ENCODE peak calls at places on chromosomes 16 and 17, in six cellular contexts. One of them, this sample, is unnamed.

GRCh38 chr17:49968380-49969133 is 433 bp upstream of the DLX4 start:
- DNase-seq in esophagus squamous epithelium: no peak
- DNase-seq in fibroblast of mammary gland: peak
- DNase-seq in stimulated activated CD4-positive, alpha-beta T cell treated with anti-CD3 and anti-CD28 coated beads, Interleukin-1b, Interleukin-23, amount 100 ng/mL, for 1 hour: peak
- DNase-seq in AG10803: peak
- DNase-seq in CD4-positive, alpha-beta T cell: peak
- DNase-seq in this sample: no peak

GRCh38 chr16:66254751-66255150 is 111.7 kb upstream of the CDH5 start:
- DNase-seq in esophagus squamous epithelium: no peak
- DNase-seq in fibroblast of mammary gland: peak
- DNase-seq in stimulated activated CD4-positive, alpha-beta T cell treated with anti-CD3 and anti-CD28 coated beads, Interleukin-1b, Interleukin-23, amount 100 ng/mL, for 1 hour: no peak
- DNase-seq in AG10803: peak
- DNase-seq in CD4-positive, alpha-beta T cell: no peak
- DNase-seq in this sample: no peak

GRCh38 chr17:74750327-74751069 is 2.1 kb downstream of the NHERF1 start:
- DNase-seq in esophagus squamous epithelium: no peak
- DNase-seq in fibroblast of mammary gland: no peak
- DNase-seq in stimulated activated CD4-positive, alpha-beta T cell treated with anti-CD3 and anti-CD28 coated beads, Interleukin-1b, Interleukin-23, amount 100 ng/mL, for 1 hour: no peak
- DNase-seq in AG10803: no peak
- DNase-seq in CD4-positive, alpha-beta T cell: no peak
- DNase-seq in this sample: no peak

GRCh38 chr16:28496844-28497243 is 2.4 kb downstream of the APOBR start:
- DNase-seq in esophagus squamous epithelium: no peak
- DNase-seq in fibroblast of mammary gland: no peak
- DNase-seq in stimulated activated CD4-positive, alpha-beta T cell treated with anti-CD3 and anti-CD28 coated beads, Interleukin-1b, Interleukin-23, amount 100 ng/mL, for 1 hour: no peak
- DNase-seq in AG10803: no peak
- DNase-seq in CD4-positive, alpha-beta T cell: no peak
- DNase-seq in this sample: no peak

GRCh38 chr16:30395155-30395991 is at the start of gene ZNF48:
- DNase-seq in esophagus squamous epithelium: no peak
- DNase-seq in fibroblast of mammary gland: peak
- DNase-seq in stimulated activated CD4-positive, alpha-beta T cell treated with anti-CD3 and anti-CD28 coated beads, Interleukin-1b, Interleukin-23, amount 100 ng/mL, for 1 hour: peak
- DNase-seq in AG10803: peak
- DNase-seq in CD4-positive, alpha-beta T cell: peak
- DNase-seq in this sample: no peak

GRCh38 chr17:80742581-80743180 is 198.0 kb downstream of the RPTOR start:
- DNase-seq in esophagus squamous epithelium: no peak
- DNase-seq in fibroblast of mammary gland: no peak
- DNase-seq in stimulated activated CD4-positive, alpha-beta T cell treated with anti-CD3 and anti-CD28 coated beads, Interleukin-1b, Interleukin-23, amount 100 ng/mL, for 1 hour: no peak
- DNase-seq in AG10803: no peak
- DNase-seq in CD4-positive, alpha-beta T cell: no peak
- DNase-seq in this sample: no peak

GRCh38 chr16:68378436-68379415 is 67.9 kb downstream of the PRMT7 start:
- DNase-seq in esophagus squamous epithelium: no peak
- DNase-seq in fibroblast of mammary gland: no peak
- DNase-seq in stimulated activated CD4-positive, alpha-beta T cell treated with anti-CD3 and anti-CD28 coated beads, Interleukin-1b, Interleukin-23, amount 100 ng/mL, for 1 hour: no peak
- DNase-seq in AG10803: no peak
- DNase-seq in CD4-positive, alpha-beta T cell: no peak
- DNase-seq in this sample: no peak

GRCh38 chr16:668519-669171 is 713 bp downstream of the RHOT2 start:
- DNase-seq in esophagus squamous epithelium: no peak
- DNase-seq in fibroblast of mammary gland: no peak
- DNase-seq in stimulated activated CD4-positive, alpha-beta T cell treated with anti-CD3 and anti-CD28 coated beads, Interleukin-1b, Interleukin-23, amount 100 ng/mL, for 1 hour: no peak
- DNase-seq in AG10803: no peak
- DNase-seq in CD4-positive, alpha-beta T cell: no peak
- DNase-seq in this sample: no peak

GRCh38 chr17:77999413-78000173 is 41.1 kb downstream of the TNRC6C start:
- DNase-seq in esophagus squamous epithelium: no peak
- DNase-seq in fibroblast of mammary gland: peak
- DNase-seq in stimulated activated CD4-positive, alpha-beta T cell treated with anti-CD3 and anti-CD28 coated beads, Interleukin-1b, Interleukin-23, amount 100 ng/mL, for 1 hour: no peak
- DNase-seq in AG10803: peak
- DNase-seq in CD4-positive, alpha-beta T cell: no peak
- DNase-seq in this sample: no peak

GRCh38 chr17:11304568-11304967 is 63.6 kb downstream of the SHISA6 start:
- DNase-seq in esophagus squamous epithelium: no peak
- DNase-seq in fibroblast of mammary gland: no peak
- DNase-seq in stimulated activated CD4-positive, alpha-beta T cell treated with anti-CD3 and anti-CD28 coated beads, Interleukin-1b, Interleukin-23, amount 100 ng/mL, for 1 hour: no peak
- DNase-seq in AG10803: no peak
- DNase-seq in CD4-positive, alpha-beta T cell: no peak
- DNase-seq in this sample: no peak

GRCh38 chr17:7479389-7480192 is at the start of gene ZBTB4:
- DNase-seq in esophagus squamous epithelium: no peak
- DNase-seq in fibroblast of mammary gland: peak
- DNase-seq in stimulated activated CD4-positive, alpha-beta T cell treated with anti-CD3 and anti-CD28 coated beads, Interleukin-1b, Interleukin-23, amount 100 ng/mL, for 1 hour: peak
- DNase-seq in AG10803: peak
- DNase-seq in CD4-positive, alpha-beta T cell: peak
- DNase-seq in this sample: peak

GRCh38 chr17:39069114-39069756 is 82.2 kb downstream of the PLXDC1 start:
- DNase-seq in esophagus squamous epithelium: no peak
- DNase-seq in fibroblast of mammary gland: peak
- DNase-seq in stimulated activated CD4-positive, alpha-beta T cell treated with anti-CD3 and anti-CD28 coated beads, Interleukin-1b, Interleukin-23, amount 100 ng/mL, for 1 hour: no peak
- DNase-seq in AG10803: peak
- DNase-seq in CD4-positive, alpha-beta T cell: no peak
- DNase-seq in this sample: peak

GRCh38 chr17:57971572-57971971 is 16.4 kb upstream of the CUEDC1 start:
- DNase-seq in esophagus squamous epithelium: no peak
- DNase-seq in fibroblast of mammary gland: no peak
- DNase-seq in stimulated activated CD4-positive, alpha-beta T cell treated with anti-CD3 and anti-CD28 coated beads, Interleukin-1b, Interleukin-23, amount 100 ng/mL, for 1 hour: no peak
- DNase-seq in AG10803: no peak
- DNase-seq in CD4-positive, alpha-beta T cell: no peak
- DNase-seq in this sample: no peak

GRCh38 chr16:27826081-27826892 is 237.2 kb downstream of the GSG1L start:
- DNase-seq in esophagus squamous epithelium: no peak
- DNase-seq in fibroblast of mammary gland: no peak
- DNase-seq in stimulated activated CD4-positive, alpha-beta T cell treated with anti-CD3 and anti-CD28 coated beads, Interleukin-1b, Interleukin-23, amount 100 ng/mL, for 1 hour: no peak
- DNase-seq in AG10803: no peak
- DNase-seq in CD4-positive, alpha-beta T cell: no peak
- DNase-seq in this sample: no peak

GRCh38 chr17:77526259-77526711 is 385.5 kb downstream of the SEC14L1 start:
- DNase-seq in esophagus squamous epithelium: no peak
- DNase-seq in fibroblast of mammary gland: no peak
- DNase-seq in stimulated activated CD4-positive, alpha-beta T cell treated with anti-CD3 and anti-CD28 coated beads, Interleukin-1b, Interleukin-23, amount 100 ng/mL, for 1 hour: no peak
- DNase-seq in AG10803: no peak
- DNase-seq in CD4-positive, alpha-beta T cell: no peak
- DNase-seq in this sample: no peak

GRCh38 chr16:78706637-78707036 is 607.2 kb downstream of the WWOX start:
- DNase-seq in esophagus squamous epithelium: no peak
- DNase-seq in fibroblast of mammary gland: no peak
- DNase-seq in stimulated activated CD4-positive, alpha-beta T cell treated with anti-CD3 and anti-CD28 coated beads, Interleukin-1b, Interleukin-23, amount 100 ng/mL, for 1 hour: no peak
- DNase-seq in AG10803: no peak
- DNase-seq in CD4-positive, alpha-beta T cell: no peak
- DNase-seq in this sample: no peak

GRCh38 chr16:3119286-3119685 is 6.9 kb downstream of the ZNF205 start:
- DNase-seq in esophagus squamous epithelium: no peak
- DNase-seq in fibroblast of mammary gland: no peak
- DNase-seq in stimulated activated CD4-positive, alpha-beta T cell treated with anti-CD3 and anti-CD28 coated beads, Interleukin-1b, Interleukin-23, amount 100 ng/mL, for 1 hour: no peak
- DNase-seq in AG10803: no peak
- DNase-seq in CD4-positive, alpha-beta T cell: no peak
- DNase-seq in this sample: no peak

GRCh38 chr17:38583176-38583575 is 22.6 kb downstream of the SRCIN1 start:
- DNase-seq in esophagus squamous epithelium: no peak
- DNase-seq in fibroblast of mammary gland: no peak
- DNase-seq in stimulated activated CD4-positive, alpha-beta T cell treated with anti-CD3 and anti-CD28 coated beads, Interleukin-1b, Interleukin-23, amount 100 ng/mL, for 1 hour: no peak
- DNase-seq in AG10803: no peak
- DNase-seq in CD4-positive, alpha-beta T cell: no peak
- DNase-seq in this sample: no peak

GRCh38 chr17:62188713-62189112 is 123.6 kb upstream of the MED13 start:
- DNase-seq in esophagus squamous epithelium: no peak
- DNase-seq in fibroblast of mammary gland: no peak
- DNase-seq in stimulated activated CD4-positive, alpha-beta T cell treated with anti-CD3 and anti-CD28 coated beads, Interleukin-1b, Interleukin-23, amount 100 ng/mL, for 1 hour: no peak
- DNase-seq in AG10803: no peak
- DNase-seq in CD4-positive, alpha-beta T cell: no peak
- DNase-seq in this sample: no peak

GRCh38 chr16:46757339-46758050 is 9.4 kb upstream of the MYLK3 start:
- DNase-seq in esophagus squamous epithelium: no peak
- DNase-seq in fibroblast of mammary gland: no peak
- DNase-seq in stimulated activated CD4-positive, alpha-beta T cell treated with anti-CD3 and anti-CD28 coated beads, Interleukin-1b, Interleukin-23, amount 100 ng/mL, for 1 hour: no peak
- DNase-seq in AG10803: no peak
- DNase-seq in CD4-positive, alpha-beta T cell: no peak
- DNase-seq in this sample: no peak

GRCh38 chr17:8029121-8029520 is 9.7 kb upstream of the ALOX15B start:
- DNase-seq in esophagus squamous epithelium: no peak
- DNase-seq in fibroblast of mammary gland: peak
- DNase-seq in stimulated activated CD4-positive, alpha-beta T cell treated with anti-CD3 and anti-CD28 coated beads, Interleukin-1b, Interleukin-23, amount 100 ng/mL, for 1 hour: no peak
- DNase-seq in AG10803: peak
- DNase-seq in CD4-positive, alpha-beta T cell: no peak
- DNase-seq in this sample: no peak

GRCh38 chr17:59668816-59669215 is 38.4 kb downstream of the PTRH2 start:
- DNase-seq in esophagus squamous epithelium: no peak
- DNase-seq in fibroblast of mammary gland: peak
- DNase-seq in stimulated activated CD4-positive, alpha-beta T cell treated with anti-CD3 and anti-CD28 coated beads, Interleukin-1b, Interleukin-23, amount 100 ng/mL, for 1 hour: no peak
- DNase-seq in AG10803: peak
- DNase-seq in CD4-positive, alpha-beta T cell: no peak
- DNase-seq in this sample: no peak

GRCh38 chr16:73183678-73184092 is 135.8 kb upstream of the ZFHX3 start:
- DNase-seq in esophagus squamous epithelium: no peak
- DNase-seq in fibroblast of mammary gland: peak
- DNase-seq in stimulated activated CD4-positive, alpha-beta T cell treated with anti-CD3 and anti-CD28 coated beads, Interleukin-1b, Interleukin-23, amount 100 ng/mL, for 1 hour: no peak
- DNase-seq in AG10803: peak
- DNase-seq in CD4-positive, alpha-beta T cell: no peak
- DNase-seq in this sample: no peak

GRCh38 chr17:42781639-42782401 is 1.4 kb downstream of the WNK4 start:
- DNase-seq in esophagus squamous epithelium: no peak
- DNase-seq in fibroblast of mammary gland: no peak
- DNase-seq in stimulated activated CD4-positive, alpha-beta T cell treated with anti-CD3 and anti-CD28 coated beads, Interleukin-1b, Interleukin-23, amount 100 ng/mL, for 1 hour: no peak
- DNase-seq in AG10803: no peak
- DNase-seq in CD4-positive, alpha-beta T cell: no peak
- DNase-seq in this sample: no peak

GRCh38 chr17:43871947-43872690 is 25.1 kb downstream of the CD300LG start:
- DNase-seq in esophagus squamous epithelium: no peak
- DNase-seq in fibroblast of mammary gland: no peak
- DNase-seq in stimulated activated CD4-positive, alpha-beta T cell treated with anti-CD3 and anti-CD28 coated beads, Interleukin-1b, Interleukin-23, amount 100 ng/mL, for 1 hour: no peak
- DNase-seq in AG10803: no peak
- DNase-seq in CD4-positive, alpha-beta T cell: no peak
- DNase-seq in this sample: no peak

GRCh38 chr17:70059076-70059475 is 15.9 kb upstream of the KCNJ16 start:
- DNase-seq in esophagus squamous epithelium: no peak
- DNase-seq in fibroblast of mammary gland: no peak
- DNase-seq in stimulated activated CD4-positive, alpha-beta T cell treated with anti-CD3 and anti-CD28 coated beads, Interleukin-1b, Interleukin-23, amount 100 ng/mL, for 1 hour: no peak
- DNase-seq in AG10803: no peak
- DNase-seq in CD4-positive, alpha-beta T cell: no peak
- DNase-seq in this sample: no peak

GRCh38 chr17:41869426-41869825 is 4.2 kb upstream of the KLHL11 start:
- DNase-seq in esophagus squamous epithelium: no peak
- DNase-seq in fibroblast of mammary gland: no peak
- DNase-seq in stimulated activated CD4-positive, alpha-beta T cell treated with anti-CD3 and anti-CD28 coated beads, Interleukin-1b, Interleukin-23, amount 100 ng/mL, for 1 hour: no peak
- DNase-seq in AG10803: no peak
- DNase-seq in CD4-positive, alpha-beta T cell: no peak
- DNase-seq in this sample: no peak

GRCh38 chr17:75645889-75646625 is 12.8 kb downstream of the SMIM5 start:
- DNase-seq in esophagus squamous epithelium: no peak
- DNase-seq in fibroblast of mammary gland: no peak
- DNase-seq in stimulated activated CD4-positive, alpha-beta T cell treated with anti-CD3 and anti-CD28 coated beads, Interleukin-1b, Interleukin-23, amount 100 ng/mL, for 1 hour: no peak
- DNase-seq in AG10803: no peak
- DNase-seq in CD4-positive, alpha-beta T cell: no peak
- DNase-seq in this sample: no peak

GRCh38 chr16:66927918-66928649 is 2.7 kb upstream of the RRAD start:
- DNase-seq in esophagus squamous epithelium: no peak
- DNase-seq in fibroblast of mammary gland: peak
- DNase-seq in stimulated activated CD4-positive, alpha-beta T cell treated with anti-CD3 and anti-CD28 coated beads, Interleukin-1b, Interleukin-23, amount 100 ng/mL, for 1 hour: no peak
- DNase-seq in AG10803: peak
- DNase-seq in CD4-positive, alpha-beta T cell: no peak
- DNase-seq in this sample: no peak

This sample was measured in cerebellar nuclear complex.